ENCODE peak calls at places on chromosomes 16 and 17, in five cellular contexts. R, U, P, S and J are unnamed samples.

GRCh38 chr16:12257926-12258561 is 281.5 kb downstream of the SNX29 start:
- DNase-seq in R (no peak), U (peak; percentile 85), P (no peak), S (no peak), J (no peak)

GRCh38 chr17:35536664-35537160 is 766 bp downstream of the SLFN12L start:
- DNase-seq in R (peak; percentile 58), U (no peak), P (no peak), S (no peak), J (no peak)

GRCh38 chr17:82913304-82914043 is 73.7 kb upstream of the ZNF750 start:
- DNase-seq in R (no peak), U (no peak), P (no peak), S (peak; percentile 27), J (no peak)

GRCh38 chr17:68457168-68457538 is at the start of gene WIPI1:
- DNase-seq in R (no peak), U (peak; percentile 65), P (no peak), S (no peak), J (no peak)

GRCh38 chr17:34542700-34543336 is 36.6 kb upstream of the TMEM132E start:
- DNase-seq in R (no peak), U (peak; percentile 65), P (no peak), S (peak; percentile 20), J (peak; percentile 43)

GRCh38 chr17:79922161-79922569 is 82.9 kb upstream of the CBX4 start:
- DNase-seq in R (peak; percentile 3), U (peak; percentile 47), P (no peak), S (no peak), J (no peak)

GRCh38 chr16:22648941-22649340 is 138.2 kb downstream of the NPIPB5 start:
- DNase-seq in R (no peak), U (no peak), P (no peak), S (no peak), J (no peak)

GRCh38 chr16:1981398-1981836 is at the start of gene NOXO1:
- DNase-seq in R (no peak), U (peak; percentile 79), P (no peak), S (no peak), J (no peak)

GRCh38 chr17:45238155-45238774 is 16.6 kb downstream of the FMNL1 start:
- DNase-seq in R (no peak), U (no peak), P (no peak), S (no peak), J (no peak)

GRCh38 chr16:4381935-4382794 is 10.5 kb downstream of the VASN start:
- DNase-seq in R (peak; percentile 38), U (no peak), P (no peak), S (no peak), J (no peak)

GRCh38 chr17:38574712-38575111 is 31.0 kb downstream of the SRCIN1 start:
- DNase-seq in R (no peak), U (no peak), P (no peak), S (no peak), J (no peak)

GRCh38 chr17:12050646-12051225 is 30.1 kb downstream of the MAP2K4 start:
- DNase-seq in R (no peak), U (no peak), P (no peak), S (peak; percentile 24), J (no peak)

GRCh38 chr17:54029196-54029595 is 206.5 kb downstream of the KIF2B start:
- DNase-seq in R (no peak), U (no peak), P (no peak), S (no peak), J (no peak)

GRCh38 chr16:28308794-28309535 is 16.6 kb downstream of the SBK1 start:
- DNase-seq in R (peak; percentile 34), U (no peak), P (no peak), S (no peak), J (no peak)

GRCh38 chr17:80237386-80237785 is 17.2 kb downstream of the SLC26A11 start:
- DNase-seq in R (no peak), U (no peak), P (no peak), S (no peak), J (no peak)

GRCh38 chr16:83233153-83233552 is 574.6 kb upstream of the HSBP1 start:
- DNase-seq in R (no peak), U (no peak), P (no peak), S (no peak), J (no peak)

GRCh38 chr17:19388791-19389190 is 1.8 kb upstream of the MFAP4 start:
- DNase-seq in R (no peak), U (no peak), P (no peak), S (no peak), J (no peak)

GRCh38 chr17:17606416-17607000 is 15.0 kb upstream of the PEMT start:
- DNase-seq in R (no peak), U (no peak), P (no peak), S (no peak), J (no peak)

GRCh38 chr17:46044286-46044928 is 45.4 kb downstream of the STH start:
- DNase-seq in R (peak; percentile 62), U (peak; percentile 95), P (peak; percentile 75), S (peak; percentile 88), J (no peak)

GRCh38 chr16:56984639-56985038 is 4.7 kb upstream of the NLRC5 start:
- DNase-seq in R (no peak), U (no peak), P (peak; percentile 18), S (peak; percentile 18), J (no peak)

GRCh38 chr16:1932050-1933028 is 10.7 kb downstream of the MSRB1 start:
- DNase-seq in R (no peak), U (peak; percentile 61), P (no peak), S (peak; percentile 53), J (no peak)

GRCh38 chr16:83224642-83225041 is 583.1 kb upstream of the HSBP1 start:
- DNase-seq in R (no peak), U (no peak), P (no peak), S (no peak), J (no peak)

GRCh38 chr16:67349172-67349571 is 22.6 kb downstream of the LRRC36 start:
- DNase-seq in R (no peak), U (no peak), P (peak; percentile 48), S (peak; percentile 50), J (no peak)

GRCh38 chr16:56372013-56372634 is 53.2 kb downstream of the AMFR start:
- DNase-seq in R (peak; percentile 39), U (no peak), P (no peak), S (no peak), J (no peak)

GRCh38 chr17:4154201-4154600 is 11.2 kb downstream of the CYB5D2 start:
- DNase-seq in R (no peak), U (no peak), P (no peak), S (peak; percentile 66), J (peak; percentile 21)

GRCh38 chr17:59845595-59846390 is 47.0 kb downstream of the TUBD1 start:
- DNase-seq in R (no peak), U (peak; percentile 87), P (peak; percentile 90), S (peak; percentile 99), J (no peak)

GRCh38 chr16:84618428-84619102 is 687 bp upstream of the COTL1 start:
- DNase-seq in R (no peak), U (no peak), P (peak; percentile 99), S (peak; percentile 96), J (no peak)

GRCh38 chr16:14405611-14406537 is 224.2 kb downstream of the PARN start:
- DNase-seq in R (no peak), U (peak; percentile 41), P (no peak), S (peak; percentile 12), J (peak; percentile 82)

GRCh38 chr17:44872131-44872768 is 24.6 kb downstream of the HIGD1B start:
- DNase-seq in R (no peak), U (no peak), P (no peak), S (no peak), J (no peak)

GRCh38 chr16:24771132-24771778 is 41.8 kb downstream of the TNRC6A start:
- DNase-seq in R (no peak), U (no peak), P (no peak), S (peak; percentile 26), J (no peak)

DNA sequence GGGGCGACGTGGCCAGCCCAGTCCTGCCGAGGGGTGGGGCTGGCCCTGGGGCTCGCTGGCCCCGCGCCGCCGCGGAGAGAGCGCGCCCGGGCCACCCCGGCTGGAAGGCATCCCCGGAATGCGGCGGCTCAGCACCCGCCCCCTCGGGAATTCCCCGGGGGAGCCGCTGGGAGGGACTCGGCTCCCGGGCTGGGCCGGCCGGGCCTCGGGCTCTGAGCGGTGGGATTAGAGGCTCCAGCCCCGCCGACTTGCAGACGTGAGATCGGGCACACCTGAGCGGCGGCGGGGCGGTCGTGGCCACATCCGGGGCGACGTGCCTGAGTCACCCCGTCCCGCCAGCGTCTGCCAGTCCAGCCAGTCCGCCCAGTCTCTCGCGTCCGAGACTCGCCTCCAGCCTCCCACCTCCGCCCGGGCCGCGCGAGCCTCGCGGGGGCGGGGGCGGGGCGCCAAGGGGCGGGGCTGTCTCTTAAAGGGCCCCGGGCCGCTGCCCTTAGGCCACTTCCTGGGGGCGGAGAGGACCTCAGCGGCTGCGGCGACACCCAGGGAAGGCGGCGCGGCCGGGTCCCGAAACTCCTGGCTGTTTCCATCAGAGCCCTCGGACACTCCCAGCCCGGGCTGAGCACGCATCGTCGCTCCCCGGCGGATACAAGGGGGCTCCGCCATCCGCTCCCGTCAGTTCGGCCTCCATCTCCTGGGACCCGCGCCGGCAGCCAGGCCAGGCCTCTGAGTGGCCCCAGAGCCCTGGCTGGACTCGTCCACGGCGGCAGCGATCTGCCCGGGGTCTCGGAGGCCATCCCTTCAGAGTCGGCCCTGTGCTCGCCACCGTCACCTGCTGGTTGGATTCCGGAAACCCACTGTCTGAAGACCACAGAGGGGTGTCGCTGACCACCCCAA is at the start of gene KCTD11:
- DNase-seq in R (peak; percentile 81), U (peak; percentile 96), P (peak; percentile 79), S (peak; percentile 100), J (peak; percentile 96)
- TF ChIP-seq CTCF in R (peak; percentile 20), U (no peak), P (peak; percentile 60), S (peak; percentile 60), J (peak; percentile 51)

GRCh38 chr16:50448522-50448921 is 79.7 kb upstream of the BRD7 start:
- DNase-seq in R (no peak), U (no peak), P (no peak), S (no peak), J (no peak)
- TF ChIP-seq CTCF in R (no peak), U (no peak), P (peak; percentile 45), S (peak; percentile 12), J (no peak)

GRCh38 chr16:89371386-89371785 is 119.0 kb downstream of the ANKRD11 start:
- DNase-seq in R (no peak), U (no peak), P (no peak), S (no peak), J (no peak)

GRCh38 chr16:89369266-89369895 is 121.0 kb downstream of the ANKRD11 start:
- DNase-seq in R (no peak), U (no peak), P (no peak), S (no peak), J (no peak)

GRCh38 chr16:89371968-89372634 is 118.3 kb downstream of the ANKRD11 start:
- DNase-seq in R (no peak), U (no peak), P (no peak), S (no peak), J (no peak)

GRCh38 chr16:89370081-89370511 is 120.3 kb downstream of the ANKRD11 start:
- DNase-seq in R (no peak), U (no peak), P (no peak), S (peak; percentile 49), J (no peak)

DNA sequence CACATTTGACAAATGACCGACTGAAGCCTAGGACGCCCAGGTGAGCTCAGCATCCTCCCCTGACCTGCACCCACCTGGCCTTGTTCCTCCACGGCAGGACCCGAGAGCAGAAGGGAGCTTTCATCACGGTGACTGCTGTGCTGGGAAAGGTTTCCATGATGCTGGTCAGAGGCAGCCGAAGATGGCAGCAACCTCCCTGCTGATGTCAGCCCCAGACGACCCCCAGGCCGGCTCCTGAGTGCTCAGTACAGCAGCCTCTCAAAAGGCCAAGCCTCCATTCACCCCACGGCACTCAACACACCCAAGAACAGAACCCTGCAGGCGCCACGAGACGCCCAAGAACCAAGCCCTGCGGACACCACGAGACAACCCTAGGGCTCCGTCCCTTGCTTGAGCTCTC is 119.8 kb downstream of the ANKRD11 start:
- DNase-seq in R (no peak), U (no peak), P (no peak), S (no peak), J (no peak)
- TF ChIP-seq CTCF in R (no peak), U (no peak), P (no peak), S (no peak), J (no peak)

GRCh38 chr17:75518983-75519540 is 2.7 kb downstream of the TSEN54 start:
- DNase-seq in R (no peak), U (no peak), P (no peak), S (no peak), J (no peak)
- TF ChIP-seq CTCF in R (no peak), U (no peak), P (peak; percentile 46), S (no peak), J (no peak)